ENCODE peak calls at places on chromosomes 13 and 19, in nine cellular contexts. One of them, this sample, is unnamed.

GRCh38 chr19:1862424-1863307 is 713 bp downstream of the KLF16 start:
- DNase-seq in left lung: peak; percentile 50
- DNase-seq in Calu3: peak; percentile 53
- DNase-seq in kidney epithelial cell: no peak
- DNase-seq in fibroblast of lung: no peak
- DNase-seq in GM10248: peak; percentile 72
- DNase-seq in stomach: no peak
- DNase-seq in A549: no peak
- DNase-seq in WTC11: peak; percentile 64
- DNase-seq in this sample: peak; percentile 67

GRCh38 chr19:6999938-7000732 is 21.1 kb downstream of the MBD3L2B start:
- DNase-seq in left lung: no peak
- DNase-seq in Calu3: no peak
- DNase-seq in kidney epithelial cell: no peak
- DNase-seq in fibroblast of lung: no peak
- DNase-seq in GM10248: no peak
- DNase-seq in stomach: no peak
- DNase-seq in A549: no peak
- DNase-seq in WTC11: no peak
- DNase-seq in this sample: no peak

GRCh38 chr19:35788205-35788960 is 13.0 kb downstream of the ARHGAP33 start:
- DNase-seq in left lung: no peak
- DNase-seq in Calu3: no peak
- DNase-seq in kidney epithelial cell: no peak
- DNase-seq in fibroblast of lung: no peak
- DNase-seq in GM10248: no peak
- DNase-seq in stomach: no peak
- DNase-seq in A549: no peak
- DNase-seq in WTC11: no peak
- DNase-seq in this sample: no peak

GRCh38 chr13:64709079-64709478 is 2521.1 kb downstream of the PCDH9 start:
- DNase-seq in left lung: no peak
- DNase-seq in Calu3: no peak
- DNase-seq in kidney epithelial cell: no peak
- DNase-seq in fibroblast of lung: no peak
- DNase-seq in GM10248: no peak
- DNase-seq in stomach: no peak
- DNase-seq in A549: no peak
- DNase-seq in WTC11: no peak
- DNase-seq in this sample: peak; percentile 21

GRCh38 chr19:48249502-48250014 is 6.2 kb downstream of the CARD8 start:
- DNase-seq in left lung: peak; percentile 72
- DNase-seq in Calu3: no peak
- DNase-seq in kidney epithelial cell: no peak
- DNase-seq in fibroblast of lung: no peak
- DNase-seq in GM10248: peak; percentile 46
- DNase-seq in stomach: peak; percentile 41
- DNase-seq in A549: no peak
- DNase-seq in WTC11: no peak
- DNase-seq in this sample: no peak

GRCh38 chr13:78129850-78130249 is 211.2 kb upstream of the EDNRB start:
- DNase-seq in left lung: no peak
- DNase-seq in Calu3: no peak
- DNase-seq in kidney epithelial cell: no peak
- DNase-seq in fibroblast of lung: no peak
- DNase-seq in GM10248: no peak
- DNase-seq in stomach: no peak
- DNase-seq in A549: no peak
- DNase-seq in WTC11: no peak
- DNase-seq in this sample: no peak

GRCh38 chr19:35887197-35887596 is 13.1 kb downstream of the NFKBID start:
- DNase-seq in left lung: no peak
- DNase-seq in Calu3: no peak
- DNase-seq in kidney epithelial cell: no peak
- DNase-seq in fibroblast of lung: no peak
- DNase-seq in GM10248: no peak
- DNase-seq in stomach: no peak
- DNase-seq in A549: no peak
- DNase-seq in WTC11: no peak
- DNase-seq in this sample: no peak

GRCh38 chr13:101978546-101979315 is 423.1 kb downstream of the FGF14 start:
- DNase-seq in left lung: no peak
- DNase-seq in Calu3: no peak
- DNase-seq in kidney epithelial cell: no peak
- DNase-seq in fibroblast of lung: no peak
- DNase-seq in GM10248: no peak
- DNase-seq in stomach: no peak
- DNase-seq in A549: no peak
- DNase-seq in WTC11: no peak
- DNase-seq in this sample: no peak

GRCh38 chr19:30791116-30791515 is 418.9 kb downstream of the ZNF536 start:
- DNase-seq in left lung: no peak
- DNase-seq in Calu3: no peak
- DNase-seq in kidney epithelial cell: no peak
- DNase-seq in fibroblast of lung: no peak
- DNase-seq in GM10248: no peak
- DNase-seq in stomach: no peak
- DNase-seq in A549: no peak
- DNase-seq in WTC11: no peak
- DNase-seq in this sample: no peak

GRCh38 chr13:76816394-76816793 is 69.8 kb downstream of the KCTD12 start:
- DNase-seq in left lung: no peak
- DNase-seq in Calu3: no peak
- DNase-seq in kidney epithelial cell: no peak
- DNase-seq in fibroblast of lung: no peak
- DNase-seq in GM10248: no peak
- DNase-seq in stomach: no peak
- DNase-seq in A549: no peak
- DNase-seq in WTC11: no peak
- DNase-seq in this sample: no peak

GRCh38 chr13:97435794-97436193 is 1.8 kb downstream of the RAP2A start:
- DNase-seq in left lung: no peak
- DNase-seq in Calu3: no peak
- DNase-seq in kidney epithelial cell: no peak
- DNase-seq in fibroblast of lung: peak; percentile 38
- DNase-seq in GM10248: no peak
- DNase-seq in stomach: no peak
- DNase-seq in A549: no peak
- DNase-seq in WTC11: no peak
- DNase-seq in this sample: no peak

GRCh38 chr19:1470864-1471513 is 8.0 kb downstream of the C19orf25 start:
- DNase-seq in left lung: no peak
- DNase-seq in Calu3: no peak
- DNase-seq in kidney epithelial cell: no peak
- DNase-seq in fibroblast of lung: no peak
- DNase-seq in GM10248: no peak
- DNase-seq in stomach: no peak
- DNase-seq in A549: no peak
- DNase-seq in WTC11: peak; percentile 78
- DNase-seq in this sample: peak; percentile 80

GRCh38 chr13:112716841-112717520 is 27.1 kb downstream of the ATP11A start:
- DNase-seq in left lung: peak; percentile 36
- DNase-seq in Calu3: no peak
- DNase-seq in kidney epithelial cell: no peak
- DNase-seq in fibroblast of lung: no peak
- DNase-seq in GM10248: no peak
- DNase-seq in stomach: no peak
- DNase-seq in A549: no peak
- DNase-seq in WTC11: no peak
- DNase-seq in this sample: no peak

GRCh38 chr19:1513492-1514294 is 874 bp upstream of the ADAMTSL5 start:
- DNase-seq in left lung: no peak
- DNase-seq in Calu3: peak; percentile 72
- DNase-seq in kidney epithelial cell: no peak
- DNase-seq in fibroblast of lung: peak; percentile 29
- DNase-seq in GM10248: peak; percentile 80
- DNase-seq in stomach: peak; percentile 53
- DNase-seq in A549: peak; percentile 39
- DNase-seq in WTC11: peak; percentile 74
- DNase-seq in this sample: no peak

GRCh38 chr13:66546534-66547379 is 683.4 kb downstream of the PCDH9 start:
- DNase-seq in left lung: no peak
- DNase-seq in Calu3: no peak
- DNase-seq in kidney epithelial cell: no peak
- DNase-seq in fibroblast of lung: peak; percentile 60
- DNase-seq in GM10248: no peak
- DNase-seq in stomach: no peak
- DNase-seq in A549: no peak
- DNase-seq in WTC11: no peak
- DNase-seq in this sample: no peak

GRCh38 chr19:40803857-40804782 is 5.1 kb downstream of the EGLN2 start:
- DNase-seq in left lung: peak; percentile 79
- DNase-seq in Calu3: no peak
- DNase-seq in kidney epithelial cell: no peak
- DNase-seq in fibroblast of lung: no peak
- DNase-seq in GM10248: peak; percentile 62
- DNase-seq in stomach: peak; percentile 83
- DNase-seq in A549: no peak
- DNase-seq in WTC11: no peak
- DNase-seq in this sample: no peak

GRCh38 chr13:23427342-23428182 is 5.9 kb downstream of the SACS start:
- DNase-seq in left lung: no peak
- DNase-seq in Calu3: no peak
- DNase-seq in kidney epithelial cell: peak; percentile 86
- DNase-seq in fibroblast of lung: peak; percentile 99
- DNase-seq in GM10248: no peak
- DNase-seq in stomach: peak; percentile 43
- DNase-seq in A549: peak; percentile 26
- DNase-seq in WTC11: no peak
- DNase-seq in this sample: no peak

GRCh38 chr13:20810808-20811207 is 37.0 kb upstream of the EEF1AKMT1 start:
- DNase-seq in left lung: no peak
- DNase-seq in Calu3: no peak
- DNase-seq in kidney epithelial cell: no peak
- DNase-seq in fibroblast of lung: no peak
- DNase-seq in GM10248: no peak
- DNase-seq in stomach: no peak
- DNase-seq in A549: no peak
- DNase-seq in WTC11: no peak
- DNase-seq in this sample: no peak

GRCh38 chr13:77979721-77980377 is 61.2 kb upstream of the EDNRB start:
- DNase-seq in left lung: no peak
- DNase-seq in Calu3: no peak
- DNase-seq in kidney epithelial cell: no peak
- DNase-seq in fibroblast of lung: peak; percentile 7
- DNase-seq in GM10248: no peak
- DNase-seq in stomach: no peak
- DNase-seq in A549: no peak
- DNase-seq in WTC11: no peak
- DNase-seq in this sample: no peak

GRCh38 chr19:51702103-51702753 is 9.1 kb downstream of the SPACA6 start:
- DNase-seq in left lung: peak; percentile 80
- DNase-seq in Calu3: no peak
- DNase-seq in kidney epithelial cell: no peak
- DNase-seq in fibroblast of lung: peak; percentile 39
- DNase-seq in GM10248: peak; percentile 28
- DNase-seq in stomach: peak; percentile 92
- DNase-seq in A549: peak; percentile 74
- DNase-seq in WTC11: peak; percentile 96
- DNase-seq in this sample: peak; percentile 70

GRCh38 chr13:20428666-20429644 is 96.7 kb downstream of the CRYL1 start:
- DNase-seq in left lung: no peak
- DNase-seq in Calu3: no peak
- DNase-seq in kidney epithelial cell: no peak
- DNase-seq in fibroblast of lung: peak; percentile 85
- DNase-seq in GM10248: no peak
- DNase-seq in stomach: no peak
- DNase-seq in A549: no peak
- DNase-seq in WTC11: no peak
- DNase-seq in this sample: no peak

GRCh38 chr19:13033819-13034611 is 38.7 kb downstream of the NFIX start:
- DNase-seq in left lung: peak; percentile 72
- DNase-seq in Calu3: peak; percentile 75
- DNase-seq in kidney epithelial cell: no peak
- DNase-seq in fibroblast of lung: peak; percentile 69
- DNase-seq in GM10248: peak; percentile 79
- DNase-seq in stomach: peak; percentile 77
- DNase-seq in A549: peak; percentile 68
- DNase-seq in WTC11: peak; percentile 85
- DNase-seq in this sample: peak; percentile 73

GRCh38 chr19:32464279-32464678 is 58.7 kb downstream of the DPY19L3 start:
- DNase-seq in left lung: no peak
- DNase-seq in Calu3: no peak
- DNase-seq in kidney epithelial cell: no peak
- DNase-seq in fibroblast of lung: no peak
- DNase-seq in GM10248: no peak
- DNase-seq in stomach: no peak
- DNase-seq in A549: no peak
- DNase-seq in WTC11: no peak
- DNase-seq in this sample: no peak
- TF ChIP-seq CTCF in left lung: no peak
- TF ChIP-seq CTCF in Calu3: peak; percentile 13
- TF ChIP-seq CTCF in kidney epithelial cell: peak; percentile 25
- TF ChIP-seq CTCF in fibroblast of lung: peak; percentile 41
- TF ChIP-seq CTCF in GM10248: no peak
- TF ChIP-seq CTCF in stomach: no peak
- TF ChIP-seq CTCF in A549: peak; percentile 83
- TF ChIP-seq CTCF in WTC11: no peak
- TF ChIP-seq CTCF in this sample: peak; percentile 55

GRCh38 chr13:113863511-113864302 is at the start of gene GAS6:
- DNase-seq in left lung: no peak
- DNase-seq in Calu3: no peak
- DNase-seq in kidney epithelial cell: no peak
- DNase-seq in fibroblast of lung: peak; percentile 51
- DNase-seq in GM10248: peak; percentile 49
- DNase-seq in stomach: peak; percentile 72
- DNase-seq in A549: peak; percentile 33
- DNase-seq in WTC11: peak; percentile 57
- DNase-seq in this sample: peak; percentile 70
- TF ChIP-seq CTCF in left lung: no peak
- TF ChIP-seq CTCF in Calu3: no peak
- TF ChIP-seq CTCF in kidney epithelial cell: no peak
- TF ChIP-seq CTCF in fibroblast of lung: no peak
- TF ChIP-seq CTCF in GM10248: no peak
- TF ChIP-seq CTCF in stomach: no peak
- TF ChIP-seq CTCF in A549: peak; percentile 20
- TF ChIP-seq CTCF in WTC11: no peak
- TF ChIP-seq CTCF in this sample: no peak

GRCh38 chr13:37049810-37050209 is 9.7 kb downstream of the SUPT20H start:
- DNase-seq in left lung: no peak
- DNase-seq in Calu3: no peak
- DNase-seq in kidney epithelial cell: no peak
- DNase-seq in fibroblast of lung: no peak
- DNase-seq in GM10248: no peak
- DNase-seq in stomach: no peak
- DNase-seq in A549: no peak
- DNase-seq in WTC11: no peak
- DNase-seq in this sample: no peak
- TF ChIP-seq CTCF in left lung: no peak
- TF ChIP-seq CTCF in Calu3: no peak
- TF ChIP-seq CTCF in kidney epithelial cell: peak; percentile 11
- TF ChIP-seq CTCF in fibroblast of lung: peak; percentile 14
- TF ChIP-seq CTCF in GM10248: no peak
- TF ChIP-seq CTCF in stomach: no peak
- TF ChIP-seq CTCF in A549: no peak
- TF ChIP-seq CTCF in WTC11: peak; percentile 15
- TF ChIP-seq CTCF in this sample: peak; percentile 28

DNA sequence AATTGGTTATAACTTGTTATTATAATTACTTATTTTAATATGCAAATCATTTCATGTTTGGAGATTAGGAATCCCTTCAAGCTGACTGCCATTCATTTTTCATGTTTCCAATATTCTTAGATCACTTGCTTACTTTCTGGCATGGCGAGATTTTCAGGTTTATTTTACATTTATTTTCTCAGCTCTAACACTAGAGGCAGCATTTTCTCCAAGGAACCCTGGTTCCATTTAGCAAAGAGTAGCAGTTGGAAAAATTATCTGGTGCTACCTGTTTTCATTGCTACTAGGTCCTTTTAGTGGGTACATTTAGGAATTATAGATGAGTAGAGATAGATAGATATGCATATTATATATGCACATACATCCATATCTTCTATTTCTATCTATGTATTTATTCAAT is 90.9 kb upstream of the TRPC4 start:
- DNase-seq in left lung: no peak
- DNase-seq in Calu3: no peak
- DNase-seq in kidney epithelial cell: no peak
- DNase-seq in fibroblast of lung: no peak
- DNase-seq in GM10248: no peak
- DNase-seq in stomach: no peak
- DNase-seq in A549: no peak
- DNase-seq in WTC11: no peak
- DNase-seq in this sample: no peak
- TF ChIP-seq CTCF in left lung: no peak
- TF ChIP-seq CTCF in Calu3: no peak
- TF ChIP-seq CTCF in kidney epithelial cell: peak; percentile 35
- TF ChIP-seq CTCF in fibroblast of lung: peak; percentile 40
- TF ChIP-seq CTCF in GM10248: no peak
- TF ChIP-seq CTCF in stomach: no peak
- TF ChIP-seq CTCF in A549: peak; percentile 7
- TF ChIP-seq CTCF in WTC11: no peak
- TF ChIP-seq CTCF in this sample: peak; percentile 42